ENCODE peak calls at places on chromosomes 16 and 17, in five cellular contexts. K is GM12891, C is breast epithelium, F is prostate gland, Y is stomach. Z is an unnamed sample.
A peak's percentile ranks its signal among the peaks of the same experiment; 100 is the strongest.

GRCh38 chr17:2416010-2416734 is 15.3 kb upstream of the MNT start:
- DNase-seq in K (peak; percentile 82), F (peak; percentile 86), C (peak; percentile 90), Y (peak; percentile 95), Z (peak; percentile 76)

GRCh38 chr16:28561557-28562187 is 8.0 kb downstream of the SGF29 start:
- DNase-seq in C (no peak), F (no peak), K (no peak), Y (no peak), Z (no peak)

GRCh38 chr16:23030001-23030400 is 119.3 kb downstream of the USP31 start:
- DNase-seq in Y (no peak), C (no peak), F (no peak), K (no peak), Z (no peak)

GRCh38 chr17:44751331-44751730 is 7.5 kb upstream of the ADAM11 start:
- DNase-seq in C (no peak), Y (no peak), K (no peak), F (no peak), Z (no peak)

GRCh38 chr16:72131036-72131435 is 37.4 kb downstream of the DHX38 start:
- DNase-seq in K (no peak), C (no peak), Y (no peak), F (no peak), Z (no peak)

GRCh38 chr16:81797443-81797842 is 18.4 kb downstream of the PLCG2 start:
- DNase-seq in F (no peak), C (no peak), Y (no peak), K (no peak), Z (no peak)

GRCh38 chr17:55348749-55349354 is 72.8 kb downstream of the MMD start:
- DNase-seq in K (no peak), Y (peak; percentile 63), F (peak; percentile 47), C (no peak), Z (no peak)

GRCh38 chr16:48492131-48492530 is 106.9 kb upstream of the SIAH1 start:
- DNase-seq in Y (no peak), C (no peak), K (no peak), F (no peak), Z (no peak)

GRCh38 chr16:85969591-85969990 is 70.6 kb downstream of the IRF8 start:
- DNase-seq in C (no peak), F (no peak), Y (no peak), K (no peak), Z (no peak)

GRCh38 chr17:74478369-74479100 is 12.1 kb downstream of the CD300A start:
- DNase-seq in Y (no peak), C (no peak), K (no peak), F (no peak), Z (no peak)

GRCh38 chr16:73129455-73129854 is 81.5 kb upstream of the ZFHX3 start:
- DNase-seq in Y (no peak), K (no peak), F (no peak), C (no peak), Z (no peak)

GRCh38 chr17:50844117-50844700 is 8.8 kb downstream of the WFIKKN2 start:
- DNase-seq in C (no peak), Y (no peak), K (no peak), F (no peak), Z (no peak)

GRCh38 chr16:17459903-17460521 is 10.7 kb downstream of the XYLT1 start:
- DNase-seq in F (no peak), Y (no peak), K (no peak), C (no peak), Z (no peak)

GRCh38 chr17:66764559-66764958 is 70.4 kb upstream of the CACNG5 start:
- DNase-seq in C (no peak), F (no peak), Y (no peak), K (no peak), Z (no peak)

GRCh38 chr17:68460096-68460495 is 2.8 kb upstream of the WIPI1 start:
- DNase-seq in F (no peak), Y (no peak), C (no peak), K (no peak), Z (no peak)

GRCh38 chr17:72618018-72618509 is 474.4 kb downstream of the SLC39A11 start:
- DNase-seq in F (peak; percentile 72), Y (peak; percentile 83), K (no peak), C (no peak), Z (no peak)

GRCh38 chr17:27667656-27668487 is 36.9 kb downstream of the LGALS9 start:
- DNase-seq in K (no peak), Y (no peak), F (no peak), C (no peak), Z (no peak)

GRCh38 chr17:30831257-30831656 is 509 bp upstream of the ATAD5 start:
- DNase-seq in F (no peak), Y (no peak), K (no peak), C (no peak), Z (no peak)

GRCh38 chr16:72997141-72997542 is 50.8 kb downstream of the ZFHX3 start:
- DNase-seq in K (no peak), Y (peak; percentile 40), F (peak; percentile 85), C (peak; percentile 41), Z (no peak)

GRCh38 chr16:13005836-13006235 is 104.4 kb downstream of the SHISA9 start:
- DNase-seq in Y (no peak), C (no peak), F (no peak), K (no peak), Z (no peak)

GRCh38 chr17:50149425-50150353 is 788 bp downstream of the PPP1R9B start:
- DNase-seq in Y (peak; percentile 77), K (no peak), F (peak; percentile 47), C (no peak), Z (no peak)

GRCh38 chr17:251531-251930 is 70.1 kb upstream of the DOC2B start:
- DNase-seq in Y (no peak), F (no peak), C (no peak), K (no peak), Z (no peak)

GRCh38 chr16:83744521-83744981 is 63.2 kb upstream of the HSBP1 start:
- DNase-seq in Y (no peak), C (peak; percentile 30), K (no peak), F (no peak), Z (no peak)

GRCh38 chr17:41511130-41511529 is 5.7 kb upstream of the KRT13 start:
- DNase-seq in Y (peak; percentile 53), K (no peak), C (no peak), F (no peak), Z (no peak)

GRCh38 chr16:46793841-46794240 is 37.1 kb downstream of the C16orf87 start:
- DNase-seq in C (no peak), K (no peak), Y (no peak), F (no peak), Z (no peak)

GRCh38 chr17:74442670-74443515 is 11.0 kb downstream of the GPRC5C start:
- DNase-seq in Y (peak; percentile 95), K (no peak), C (peak; percentile 88), F (peak; percentile 88), Z (no peak)

GRCh38 chr17:29616300-29617048 is 6.2 kb downstream of the CORO6 start:
- DNase-seq in F (no peak), K (no peak), C (no peak), Y (no peak), Z (no peak)

GRCh38 chr17:29618272-29619065 is 4.2 kb downstream of the CORO6 start:
- DNase-seq in K (no peak), Y (no peak), F (no peak), C (no peak), Z (no peak)

GRCh38 chr17:29617481-29618271 is 5.0 kb downstream of the CORO6 start:
- DNase-seq in Y (peak; percentile 87), F (peak; percentile 64), K (peak; percentile 77), C (peak; percentile 62), Z (peak; percentile 82)

GRCh38 chr17:29615492-29616299 is 7.0 kb downstream of the CORO6 start:
- DNase-seq in K (peak; percentile 90), C (peak; percentile 81), F (peak; percentile 82), Y (peak; percentile 92), Z (peak; percentile 88)

DNA sequence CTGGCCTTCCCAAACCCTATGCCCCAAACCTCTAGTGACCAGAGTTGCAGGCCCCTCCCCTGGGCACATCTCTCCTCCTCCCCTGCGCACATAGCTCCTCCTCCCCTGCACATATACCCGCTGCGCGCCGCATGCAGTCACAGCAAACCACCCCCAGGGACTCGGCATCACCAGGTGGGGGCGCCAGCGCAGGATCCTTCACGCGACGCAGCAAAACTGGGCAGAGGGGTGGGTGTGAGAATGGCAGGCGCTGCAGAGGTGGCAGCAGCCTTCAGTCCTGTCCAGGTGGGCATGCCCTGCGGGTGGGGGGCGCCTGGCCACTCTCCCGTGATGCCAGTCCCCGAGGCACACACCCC is 5.6 kb downstream of the CORO6 start:
- DNase-seq in K (peak; percentile 86), C (peak; percentile 51), F (peak; percentile 63), Y (peak; percentile 83), Z (peak; percentile 88)
- TF ChIP-seq POLR2A in K (no peak), C (no peak), F (no peak), Y (no peak), Z (peak; percentile 40)

GRCh38 chr17:16440814-16441629 is 25.7 kb downstream of the TRPV2 start:
- DNase-seq in F (no peak), Y (no peak), C (no peak), K (no peak), Z (no peak)
- TF ChIP-seq POLR2AphosphoS5 in F (no peak), Y (no peak), C (no peak), K (peak; percentile 65), Z (peak; percentile 13)

GRCh38 chr17:7220593-7221280 is 999 bp downstream of the ACADVL start:
- DNase-seq in F (peak; percentile 79), Y (peak; percentile 70), K (peak; percentile 60), C (peak; percentile 74), Z (peak; percentile 57)

GRCh38 chr17:7218774-7219173 is 862 bp downstream of the DLG4 start:
- DNase-seq in Y (no peak), C (no peak), F (no peak), K (no peak), Z (no peak)

GRCh38 chr17:7219434-7219811 is 213 bp downstream of the DLG4 start:
- DNase-seq in K (no peak), Y (no peak), C (no peak), F (no peak), Z (no peak)

GRCh38 chr17:7221281-7222092 is 1.7 kb downstream of the ACADVL start:
- DNase-seq in F (no peak), K (no peak), C (no peak), Y (no peak), Z (no peak)

GRCh38 chr17:7219812-7220592 is at the start of the genes ACADVL and DLG4:
- DNase-seq in C (peak; percentile 96), F (peak; percentile 88), Y (peak; percentile 91), K (peak; percentile 87), Z (peak; percentile 95)
- TF ChIP-seq POLR2A in C (peak; percentile 83), F (peak; percentile 76), Y (peak; percentile 87), K (peak; percentile 76), Z (peak; percentile 67)

DNA sequence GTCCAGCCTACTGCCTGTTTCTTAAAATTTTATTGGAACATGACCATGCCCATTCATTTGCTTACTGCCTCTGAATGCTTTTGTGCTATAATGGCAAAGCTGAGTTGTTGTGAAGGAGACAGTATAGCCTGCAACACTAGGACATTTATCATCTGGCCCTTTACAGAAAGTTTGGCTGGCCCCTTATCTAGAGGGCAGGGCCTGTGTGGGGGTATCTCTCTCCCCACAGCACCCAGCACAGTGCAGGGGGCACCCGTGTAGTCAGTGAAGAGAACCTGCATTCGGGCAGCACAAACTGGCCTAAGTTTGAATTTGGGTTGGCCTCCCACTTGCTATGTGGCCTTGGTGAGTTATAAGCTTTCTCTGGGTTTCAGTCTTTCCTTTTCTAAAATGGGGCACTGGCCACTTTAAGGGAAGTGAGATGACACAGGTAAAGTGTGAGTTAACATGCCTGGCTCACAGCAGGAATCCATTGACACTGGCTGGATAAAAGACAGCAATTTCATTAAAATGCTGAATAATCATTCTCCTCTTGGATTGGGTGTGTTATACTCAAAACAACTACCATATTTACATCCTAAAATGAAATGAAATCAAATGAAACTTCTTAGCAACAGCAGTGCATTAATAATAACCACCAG is 12.1 kb downstream of the UBE2O start:
- DNase-seq in Y (no peak), F (no peak), C (no peak), K (no peak), Z (no peak)
- TF ChIP-seq POLR2AphosphoS5 in Y (no peak), F (no peak), C (no peak), K (no peak), Z (no peak)